ENCODE peak calls at places on chromosome 5, in seven cellular contexts. N is left cardiac atrium, C is stomach, Y is HTR-8/SVneo, E is NCI-H69, I is HEK293T, H is A549. Z is an unnamed sample.

GRCh38 chr5:1052641-1053390 is 44.2 kb downstream of the NKD2 start:
- DNase-seq in Y (no peak), C (no peak), I (no peak), E (no peak), H (peak), N (no peak), Z (no peak)

GRCh38 chr5:23007226-23007625 is 154.1 kb upstream of the CDH12 start:
- DNase-seq in Y (no peak), E (peak), C (no peak), N (no peak), H (no peak), I (no peak), Z (no peak)

GRCh38 chr5:180059326-180059725 is 12.2 kb downstream of the RNF130 start:
- DNase-seq in C (no peak), N (no peak), I (no peak), H (no peak), Y (no peak), E (no peak), Z (no peak)

GRCh38 chr5:24059716-24060115 is 552.3 kb downstream of the PRDM9 start:
- DNase-seq in H (no peak), E (no peak), C (no peak), N (no peak), I (no peak), Y (no peak), Z (no peak)

GRCh38 chr5:65832603-65833228 is 93.7 kb upstream of the ERBIN start:
- DNase-seq in N (no peak), C (no peak), Y (no peak), H (no peak), I (no peak), E (no peak), Z (no peak)

GRCh38 chr5:120873083-120873482 is 409.0 kb downstream of the PRR16 start:
- DNase-seq in I (no peak), Y (no peak), H (no peak), E (no peak), C (no peak), N (no peak), Z (no peak)

GRCh38 chr5:65778126-65778525 is 56.1 kb downstream of the NLN start:
- DNase-seq in H (no peak), C (no peak), I (no peak), E (peak), N (no peak), Y (no peak), Z (no peak)

GRCh38 chr5:130871346-130872086 is 293.5 kb downstream of the HINT1 start:
- DNase-seq in I (peak), H (peak), C (peak), E (peak), Y (peak), N (peak), Z (no peak)

GRCh38 chr5:127685662-127686061 is 17.5 kb upstream of the CCDC192 start:
- DNase-seq in Y (no peak), C (no peak), H (no peak), N (no peak), I (no peak), E (no peak), Z (no peak)

GRCh38 chr5:111502976-111503375 is 9.4 kb downstream of the STARD4 start:
- DNase-seq in Y (no peak), N (no peak), I (no peak), H (no peak), C (no peak), E (no peak), Z (no peak)

GRCh38 chr5:88130189-88130815 is 138.3 kb downstream of the TMEM161B start:
- DNase-seq in N (no peak), E (no peak), H (no peak), I (no peak), C (no peak), Y (no peak), Z (no peak)

GRCh38 chr5:111135406-111135805 is 43.3 kb downstream of the WDR36 start:
- DNase-seq in N (no peak), E (no peak), I (no peak), Y (no peak), H (no peak), C (no peak), Z (no peak)

GRCh38 chr5:10576121-10576789 is 12.4 kb downstream of the ANKRD33B start:
- DNase-seq in I (no peak), C (no peak), H (no peak), E (peak), Y (no peak), N (no peak), Z (no peak)

GRCh38 chr5:109654455-109654854 is 35.3 kb upstream of the MAN2A1 start:
- DNase-seq in E (no peak), H (no peak), C (no peak), I (no peak), Y (no peak), N (no peak), Z (no peak)

GRCh38 chr5:88145603-88146467 is 122.8 kb downstream of the TMEM161B start:
- DNase-seq in E (no peak), I (no peak), N (no peak), Y (no peak), C (no peak), H (no peak), Z (no peak)

GRCh38 chr5:75616961-75617660 is 5.9 kb downstream of the ANKDD1B start:
- DNase-seq in Y (no peak), E (no peak), N (no peak), I (peak), H (no peak), C (no peak), Z (no peak)

GRCh38 chr5:149827501-149827990 is 97.4 kb downstream of the PPARGC1B start:
- DNase-seq in C (no peak), N (no peak), Y (no peak), E (no peak), I (no peak), H (no peak), Z (no peak)

GRCh38 chr5:15674716-15675115 is 174.7 kb downstream of the FBXL7 start:
- DNase-seq in C (no peak), H (no peak), I (no peak), Y (no peak), N (no peak), E (no peak), Z (no peak)

GRCh38 chr5:61808091-61808490 is 476.0 kb downstream of the ZSWIM6 start:
- DNase-seq in C (peak), Y (no peak), H (no peak), E (no peak), I (no peak), N (no peak), Z (no peak)

GRCh38 chr5:172642046-172642409 is 965 bp downstream of the NEURL1B start:
- DNase-seq in Y (no peak), H (no peak), I (no peak), N (no peak), C (no peak), E (no peak), Z (no peak)

GRCh38 chr5:10655686-10656075 is 91.8 kb downstream of the ANKRD33B start:
- DNase-seq in Y (no peak), C (peak), E (peak), I (no peak), N (no peak), H (no peak), Z (peak)

GRCh38 chr5:14640765-14641164 is 23.8 kb upstream of the OTULIN start:
- DNase-seq in N (no peak), C (no peak), E (no peak), H (no peak), Y (no peak), I (no peak), Z (no peak)

GRCh38 chr5:179623906-179624741 is 653 bp upstream of the HNRNPH1 start:
- DNase-seq in C (no peak), Y (peak), H (no peak), E (peak), I (no peak), N (peak), Z (peak)

GRCh38 chr5:139698461-139699146 is 50.5 kb downstream of the CXXC5 start:
- DNase-seq in N (peak), E (peak), H (no peak), Y (no peak), C (peak), I (peak), Z (peak)

GRCh38 chr5:10555134-10555733 is 8.6 kb upstream of the ANKRD33B start:
- DNase-seq in I (no peak), Y (peak), N (no peak), C (no peak), E (peak), H (peak), Z (no peak)

GRCh38 chr5:164002653-164003052 is 497.2 kb downstream of the MAT2B start:
- DNase-seq in Y (peak), I (no peak), E (peak), N (no peak), H (no peak), C (no peak), Z (no peak)

GRCh38 chr5:66072031-66072430 is 72.1 kb upstream of the SREK1 start:
- DNase-seq in C (no peak), H (no peak), E (no peak), Y (no peak), N (no peak), I (no peak), Z (no peak)

GRCh38 chr5:167375125-167375524 is 916.3 kb upstream of the WWC1 start:
- DNase-seq in C (no peak), N (no peak), Y (no peak), I (no peak), E (no peak), H (no peak), Z (no peak)

GRCh38 chr5:130885027-130885426 is 280.0 kb downstream of the HINT1 start:
- DNase-seq in N (no peak), Y (no peak), H (peak), I (no peak), E (no peak), C (no peak), Z (no peak)

GRCh38 chr5:1552469-1553255 is 28.9 kb upstream of the LPCAT1 start:
- DNase-seq in N (peak), H (no peak), I (no peak), E (no peak), Y (no peak), C (no peak), Z (peak)

GRCh38 chr5:133967715-133968056 is 739 bp downstream of the C5orf15 start:
- DNase-seq in H (no peak), C (peak), N (no peak), E (peak), I (no peak), Y (no peak), Z (no peak)

GRCh38 chr5:171092194-171092593 is 216.9 kb upstream of the TLX3 start:
- DNase-seq in H (peak), I (no peak), E (no peak), N (no peak), Y (peak), C (no peak), Z (no peak)

GRCh38 chr5:84383816-84384603 is 670 bp downstream of the EDIL3 start:
- DNase-seq in Y (no peak), H (peak), E (peak), C (no peak), N (peak), I (peak), Z (no peak)